ENCODE peak calls at places on chromosomes 16 and 17, in eight cellular contexts. H is PC-3, R is hepatocyte, P is HCT116, V is OCI-LY7, C is neural progenitor cell, L is GM23248, B is GM23338. X is an unnamed sample.

GRCh38 chr17:29140051-29140582 is 40.1 kb downstream of the MYO18A start:
- DNase-seq in L (peak), R (peak), P (no peak), C (peak), H (peak), B (peak), V (peak), X (peak)

GRCh38 chr17:82596837-82597672 is 51.2 kb downstream of the WDR45B start:
- DNase-seq in C (no peak), L (no peak), V (no peak), B (no peak), P (no peak), R (no peak), H (no peak), X (peak)

GRCh38 chr17:37790153-37790552 is 45.3 kb upstream of the HNF1B start:
- DNase-seq in B (no peak), C (no peak), V (no peak), P (no peak), L (no peak), H (no peak), R (no peak), X (no peak)

GRCh38 chr17:76696763-76697701 is 13.7 kb downstream of the MXRA7 start:
- DNase-seq in P (no peak), V (peak), R (no peak), C (no peak), L (peak), H (peak), B (no peak), X (no peak)

GRCh38 chr16:53945996-53946395 is 242.0 kb downstream of the FTO start:
- DNase-seq in R (peak), V (peak), H (peak), C (peak), B (peak), L (peak), P (peak), X (peak)

GRCh38 chr17:47649972-47650524 is 329 bp downstream of the KPNB1 start:
- DNase-seq in C (peak), L (no peak), H (no peak), V (no peak), B (peak), P (no peak), R (no peak), X (no peak)

GRCh38 chr17:18031955-18032354 is 7.0 kb downstream of the ATPAF2 start:
- DNase-seq in V (no peak), P (no peak), L (no peak), B (no peak), H (peak), R (no peak), C (no peak), X (no peak)

GRCh38 chr17:77364381-77364911 is 223.7 kb downstream of the SEC14L1 start:
- DNase-seq in B (no peak), P (no peak), C (no peak), L (no peak), V (no peak), R (peak), H (no peak), X (no peak)

GRCh38 chr17:9928601-9929341 is 23.7 kb upstream of the RCVRN start:
- DNase-seq in C (peak), H (peak), V (peak), L (peak), B (peak), P (peak), R (peak), X (peak)

GRCh38 chr17:81711814-81712467 is at the start of gene SLC25A10:
- DNase-seq in B (peak), V (peak), C (peak), P (peak), L (peak), H (peak), R (peak), X (peak)

GRCh38 chr17:45228121-45228941 is 6.6 kb downstream of the FMNL1 start:
- DNase-seq in V (peak), L (no peak), R (peak), C (no peak), H (no peak), B (no peak), P (no peak), X (no peak)

GRCh38 chr16:16021988-16022682 is 72.7 kb downstream of the ABCC1 start:
- DNase-seq in H (peak), C (peak), B (no peak), L (peak), P (peak), R (peak), V (peak), X (peak)

GRCh38 chr16:3842994-3843393 is 37.5 kb downstream of the CREBBP start:
- DNase-seq in H (no peak), P (no peak), V (no peak), B (no peak), C (no peak), R (no peak), L (peak), X (peak)

GRCh38 chr17:50259484-50260324 is 14.6 kb upstream of the TMEM92 start:
- DNase-seq in V (no peak), R (peak), H (no peak), C (no peak), L (peak), B (no peak), P (no peak), X (peak)

GRCh38 chr16:1610071-1610840 is 1.6 kb downstream of the IFT140 start:
- DNase-seq in P (peak), L (peak), V (peak), R (peak), C (peak), H (peak), B (peak), X (peak)

GRCh38 chr16:52976539-52977167 is 76.0 kb downstream of the CHD9NB start:
- DNase-seq in B (peak), L (peak), R (peak), P (peak), V (peak), C (peak), H (peak), X (peak)

GRCh38 chr17:7238418-7239090 is 703 bp downstream of the PHF23 start:
- DNase-seq in H (no peak), P (no peak), C (peak), R (peak), V (peak), B (no peak), L (peak), X (no peak)

DNA sequence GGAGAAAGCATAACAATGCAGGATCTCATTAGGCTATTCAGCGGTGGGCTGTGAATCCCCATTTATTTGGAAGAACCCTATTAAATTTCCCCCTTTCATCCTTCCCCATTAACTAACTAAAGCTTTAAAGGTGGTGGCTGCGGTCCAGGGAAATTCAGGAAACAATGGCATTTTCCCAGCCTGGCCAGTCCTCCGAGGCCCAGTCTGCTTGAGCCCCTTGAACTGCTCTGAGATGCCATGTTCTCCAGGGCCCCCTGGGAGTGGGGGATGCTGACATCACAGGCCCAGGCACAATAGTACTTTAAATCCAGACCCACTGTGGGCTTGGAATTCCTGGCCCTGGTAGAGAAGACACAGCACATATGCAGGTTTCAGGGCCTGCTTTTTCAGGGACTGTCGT is 239.9 kb upstream of the CIBAR2 start:
- DNase-seq in V (no peak), L (no peak), H (no peak), R (no peak), P (no peak), B (peak), C (peak), X (no peak)
- TF ChIP-seq EZH2phosphoT487 in V (no peak), L (no peak), H (no peak), R (no peak), P (no peak), B (no peak), C (no peak), X (no peak)

DNA sequence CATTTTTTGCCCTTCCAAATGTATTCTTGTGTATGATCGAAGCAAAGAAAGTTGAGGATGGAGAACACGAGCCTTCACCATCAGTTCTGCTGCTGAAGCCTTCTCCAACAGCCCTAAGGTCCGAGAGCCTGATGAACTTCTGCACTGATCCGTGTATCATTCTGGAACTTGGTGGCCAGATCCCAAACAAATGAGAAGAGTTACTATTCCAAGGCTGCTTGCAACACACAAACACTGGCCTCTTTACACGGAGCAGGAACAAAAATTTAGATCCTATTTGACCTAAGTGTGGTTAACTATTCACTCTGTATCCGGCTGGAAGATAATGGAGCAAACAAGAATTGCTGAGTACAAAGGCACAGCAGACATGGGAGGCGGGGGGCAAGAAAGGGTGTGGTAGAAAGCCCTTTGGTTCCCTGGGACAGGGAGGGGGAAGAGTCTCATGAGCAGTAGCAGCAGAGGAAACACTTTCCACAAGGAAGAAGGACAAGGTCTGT is 282.9 kb downstream of the SOX9 start:
- DNase-seq in V (no peak), B (no peak), H (no peak), P (no peak), L (no peak), R (peak), C (no peak), X (no peak)
- TF ChIP-seq EZH2phosphoT487 in V (no peak), B (no peak), H (no peak), P (no peak), L (no peak), R (no peak), C (no peak), X (no peak)

DNA sequence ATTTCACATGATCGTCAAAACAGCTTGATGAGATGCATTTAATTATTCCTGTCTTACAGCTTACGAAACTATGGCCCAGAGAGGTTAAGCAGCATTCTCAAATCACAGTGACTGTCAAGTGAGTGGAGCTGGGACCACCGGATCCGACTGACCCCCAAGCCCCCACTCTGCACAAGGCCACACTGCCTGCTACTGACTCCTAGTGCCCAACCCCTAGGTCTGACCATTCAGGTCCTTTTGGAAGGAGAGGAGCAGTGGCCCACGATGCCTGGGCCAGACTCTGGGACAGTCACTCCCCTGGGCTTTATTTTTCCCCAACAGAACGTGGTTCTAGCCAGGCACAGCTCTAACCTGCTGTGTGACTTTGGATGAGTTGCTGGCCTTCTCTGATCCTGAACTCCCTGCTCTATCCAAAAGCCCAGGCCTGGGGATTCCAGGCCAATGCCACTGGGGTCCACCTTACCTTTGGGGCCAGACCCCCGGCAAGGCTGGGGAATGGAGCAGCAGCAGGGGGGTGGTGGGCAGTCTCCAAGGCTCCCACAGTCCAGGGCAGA is 9.9 kb downstream of the TSPOAP1 start:
- DNase-seq in H (no peak), L (no peak), C (no peak), V (no peak), R (no peak), B (no peak), P (no peak), X (no peak)
- TF ChIP-seq EZH2phosphoT487 in H (no peak), L (no peak), C (no peak), V (no peak), R (no peak), B (no peak), P (no peak), X (no peak)

GRCh38 chr16:56961386-56961785 is 364 bp upstream of the CETP start:
- DNase-seq in R (no peak), B (no peak), H (no peak), P (no peak), V (no peak), L (no peak), C (no peak), X (no peak)
- TF ChIP-seq EZH2phosphoT487 in R (no peak), B (no peak), H (no peak), P (no peak), V (no peak), L (no peak), C (no peak), X (no peak)

GRCh38 chr16:89156740-89157645 is 14.6 kb upstream of the CDH15 start:
- DNase-seq in H (no peak), V (no peak), B (no peak), L (no peak), R (no peak), P (no peak), C (no peak), X (no peak)
- TF ChIP-seq EZH2phosphoT487 in H (no peak), V (no peak), B (no peak), L (no peak), R (no peak), P (no peak), C (no peak), X (no peak)

DNA sequence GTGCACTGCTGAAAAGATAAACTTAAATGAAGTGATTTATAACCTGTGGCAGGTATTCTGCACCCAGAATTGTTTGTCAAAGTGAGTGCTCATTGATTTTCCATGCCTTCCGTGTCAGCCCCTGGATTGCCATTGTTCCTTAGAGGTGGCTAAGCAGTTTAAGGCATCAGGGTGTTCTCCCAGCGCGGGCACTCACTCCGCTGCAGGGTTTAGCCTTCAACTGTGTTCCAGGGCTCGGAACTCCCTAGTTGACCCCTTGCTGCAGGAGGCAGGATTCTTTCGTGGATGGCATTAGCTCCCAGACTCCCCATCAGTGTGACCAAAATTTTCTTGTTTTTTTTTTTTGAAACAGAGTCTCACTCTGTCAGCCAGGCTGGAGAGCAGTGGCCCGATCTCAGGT is 83.0 kb downstream of the PITPNC1 start:
- DNase-seq in R (no peak), L (no peak), V (no peak), C (peak), H (no peak), P (no peak), B (no peak), X (no peak)
- TF ChIP-seq EZH2phosphoT487 in R (no peak), L (no peak), V (no peak), C (no peak), H (no peak), P (no peak), B (no peak), X (no peak)